ENCODE peak calls at places on chromosome 14, in four cellular contexts. E is neural progenitor cell, G is astrocyte of the cerebellum, F is heart right ventricle. X is an unnamed sample.
A peak's percentile ranks its signal among the peaks of the same experiment; 100 is the strongest.

GRCh38 chr14:38254565-38255407 is 1.1 kb downstream of the CLEC14A start:
- DNase-seq in F (peak; percentile 25), E (peak; percentile 71), G (no peak), X (no peak)

GRCh38 chr14:100442036-100442435 is 118.9 kb downstream of the SLC25A47 start:
- DNase-seq in F (no peak), G (no peak), E (no peak), X (no peak)

GRCh38 chr14:96304956-96305355 is 48.9 kb downstream of the BDKRB1 start:
- DNase-seq in F (no peak), E (peak; percentile 69), G (no peak), X (no peak)

GRCh38 chr14:93132472-93133065 is 16.8 kb upstream of the ITPK1 start:
- DNase-seq in E (peak; percentile 28), G (no peak), F (no peak), X (peak; percentile 44)

GRCh38 chr14:68283378-68284123 is 464.0 kb downstream of the RAD51B start:
- DNase-seq in F (peak; percentile 32), G (no peak), E (no peak), X (no peak)

GRCh38 chr14:104277416-104278213 is 139.2 kb downstream of the KIF26A start:
- DNase-seq in G (no peak), E (no peak), F (no peak), X (no peak)

GRCh38 chr14:81555051-81555450 is 21.4 kb upstream of the SEL1L start:
- DNase-seq in F (no peak), G (no peak), E (no peak), X (no peak)

GRCh38 chr14:59904184-59904583 is 15.8 kb upstream of the LRRC9 start:
- DNase-seq in G (no peak), E (no peak), F (no peak), X (no peak)

X was measured in M059J.